ENCODE peak calls at places on chromosomes 12 and 14, in seven cellular contexts. K is WERI-Rb-1, R is breast epithelium, P is tibial nerve, Y is heart left ventricle, L is thoracic aorta, W is cardiac muscle cell. F is an unnamed sample.

GRCh38 chr12:56935752-56936151 is 1.5 kb upstream of the SDR9C7 start:
- DNase-seq in R (no peak), L (no peak), W (no peak), Y (no peak), P (no peak), K (no peak), F (no peak)

GRCh38 chr12:54229624-54230212 is 40.9 kb upstream of the SMUG1 start:
- DNase-seq in W (peak; percentile 94), P (no peak), Y (peak; percentile 30), K (no peak), R (no peak), L (no peak), F (no peak)

GRCh38 chr12:75349946-75350345 is 15.5 kb downstream of the GLIPR1L1 start:
- DNase-seq in W (no peak), Y (no peak), P (no peak), L (no peak), K (no peak), R (no peak), F (no peak)

GRCh38 chr14:67493092-67493717 is 4.7 kb upstream of the TMEM229B start:
- DNase-seq in L (no peak), K (no peak), R (no peak), P (no peak), Y (no peak), W (no peak), F (no peak)

GRCh38 chr12:130508847-130509246 is 171.2 kb downstream of the PIWIL1 start:
- DNase-seq in P (no peak), Y (no peak), W (no peak), R (no peak), K (peak; percentile 81), L (no peak), F (no peak)

GRCh38 chr12:56188786-56189335 is 422 bp downstream of the SMARCC2 start:
- DNase-seq in L (no peak), K (peak; percentile 55), Y (peak; percentile 54), P (peak; percentile 22), R (no peak), W (no peak), F (peak; percentile 68)

GRCh38 chr12:67911293-67911637 is 78.0 kb upstream of the IFNG-AS1 start:
- DNase-seq in W (peak; percentile 48), R (no peak), Y (peak; percentile 65), K (no peak), P (no peak), L (no peak), F (no peak)

GRCh38 chr14:54728700-54729527 is 162.0 kb downstream of the SAMD4A start:
- DNase-seq in P (no peak), K (no peak), Y (no peak), W (peak; percentile 59), R (no peak), L (no peak), F (no peak)

GRCh38 chr14:85248881-85249635 is 280.9 kb upstream of the FLRT2 start:
- DNase-seq in K (no peak), W (peak; percentile 39), Y (no peak), P (no peak), L (no peak), R (no peak), F (no peak)

GRCh38 chr12:95673576-95673975 is 117.0 kb downstream of the NTN4 start:
- DNase-seq in Y (no peak), K (no peak), R (no peak), P (no peak), L (no peak), W (no peak), F (no peak)

GRCh38 chr12:13071305-13072280 is 27.4 kb downstream of the FAM234B start:
- DNase-seq in P (no peak), W (no peak), R (no peak), K (peak; percentile 47), Y (no peak), L (no peak), F (no peak)

GRCh38 chr14:83940253-83940652 is 1589.7 kb upstream of the FLRT2 start:
- DNase-seq in W (peak; percentile 10), R (no peak), L (no peak), Y (no peak), P (no peak), K (no peak), F (no peak)

GRCh38 chr12:12896261-12896660 is 4.9 kb downstream of the GPRC5A start:
- DNase-seq in L (no peak), W (peak; percentile 54), Y (no peak), K (no peak), R (no peak), P (no peak), F (no peak)

GRCh38 chr12:95820096-95820703 is 29.6 kb upstream of the NTN4 start:
- DNase-seq in P (no peak), R (no peak), W (peak; percentile 69), Y (no peak), L (no peak), K (peak; percentile 57), F (peak; percentile 65)

GRCh38 chr12:74424778-74425177 is 112.9 kb upstream of the ATXN7L3B start:
- DNase-seq in W (no peak), K (no peak), Y (no peak), P (no peak), R (no peak), L (no peak), F (no peak)

GRCh38 chr12:109461049-109461845 is 15.9 kb downstream of the KCTD10 start:
- DNase-seq in R (no peak), L (no peak), Y (no peak), P (no peak), W (peak; percentile 58), K (no peak), F (no peak)

GRCh38 chr12:132338781-132339180 is 9.4 kb upstream of the GALNT9 start:
- DNase-seq in Y (no peak), P (no peak), W (no peak), K (no peak), L (no peak), R (no peak), F (no peak)

GRCh38 chr12:132337557-132337956 is 8.2 kb upstream of the GALNT9 start:
- DNase-seq in P (no peak), Y (no peak), W (no peak), L (no peak), K (no peak), R (no peak), F (no peak)

GRCh38 chr12:132336451-132337413 is 7.3 kb upstream of the GALNT9 start:
- DNase-seq in W (no peak), P (no peak), Y (no peak), K (no peak), R (no peak), L (no peak), F (no peak)

GRCh38 chr12:132339856-132340255 is 10.5 kb upstream of the GALNT9 start:
- DNase-seq in R (no peak), K (no peak), L (no peak), Y (no peak), P (no peak), W (no peak), F (no peak)

DNA sequence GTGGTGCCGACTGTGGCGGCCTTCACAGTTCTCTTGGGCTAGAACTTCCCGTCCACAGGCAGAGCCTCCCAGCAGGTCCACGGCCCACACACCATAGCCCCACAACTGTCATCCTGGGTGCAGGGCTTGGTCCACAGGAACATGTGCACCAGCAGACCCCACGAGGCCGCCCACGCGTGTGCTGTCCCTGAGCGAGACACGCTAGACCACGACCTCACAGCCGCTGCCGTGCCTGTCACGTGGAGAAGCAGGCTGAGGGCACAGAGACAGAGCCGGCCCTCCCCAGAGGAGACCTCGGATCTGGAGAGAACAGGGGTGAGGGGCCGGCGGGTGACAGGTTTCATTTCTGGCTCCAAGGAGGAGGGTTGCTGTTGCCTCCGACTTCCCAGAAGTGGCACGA is 8.9 kb upstream of the GALNT9 start:
- DNase-seq in Y (no peak), L (no peak), W (no peak), R (no peak), K (no peak), P (no peak), F (no peak)
- H3K9me3 ChIP-seq in Y (no peaks in the 10 kb centered on the region), L (no peaks in the 10 kb centered on the region), W (no peaks in the 10 kb centered on the region), R (peaks cover 10% of the 10 kb centered on the region), K (no peaks in the 10 kb centered on the region), P (no peaks in the 10 kb centered on the region), F (no peaks in the 10 kb centered on the region)

GRCh38 chr12:93669452-93669851 is 7.7 kb upstream of the CRADD start:
- DNase-seq in R (no peak), K (no peak), P (no peak), W (no peak), Y (no peak), L (no peak), F (no peak)

GRCh38 chr12:93671044-93671443 is 6.1 kb upstream of the CRADD start:
- DNase-seq in W (no peak), Y (no peak), P (no peak), K (no peak), L (no peak), R (no peak), F (no peak)

GRCh38 chr12:93670104-93670503 is 7.1 kb upstream of the CRADD start:
- DNase-seq in Y (no peak), K (no peak), W (no peak), L (no peak), R (no peak), P (no peak), F (no peak)

GRCh38 chr12:93667672-93668071 is 9.5 kb upstream of the CRADD start:
- DNase-seq in L (no peak), W (no peak), K (no peak), P (no peak), R (no peak), Y (no peak), F (no peak)

DNA sequence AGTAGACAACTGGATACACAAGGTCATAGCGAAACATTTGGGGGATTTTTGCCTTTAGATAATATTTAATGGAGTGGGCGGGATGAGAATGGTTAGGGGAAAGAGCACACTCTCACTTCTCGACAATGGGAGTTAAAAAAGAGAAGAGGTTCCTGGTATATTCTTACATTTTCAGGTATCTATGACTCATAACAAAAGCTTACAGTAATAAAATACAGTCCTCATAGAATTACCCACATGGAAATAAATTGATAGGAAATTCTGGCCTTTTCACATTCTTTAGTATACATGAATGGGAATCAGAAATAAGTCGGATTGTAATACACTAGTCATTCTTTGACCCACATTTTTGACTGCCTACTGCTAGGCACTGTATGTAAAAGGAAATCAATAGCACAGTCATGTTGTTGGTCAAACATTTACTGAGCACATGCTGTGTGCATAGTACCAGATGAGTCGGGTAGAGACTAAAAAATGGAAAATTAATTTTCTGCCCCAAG is 8.2 kb upstream of the CRADD start:
- DNase-seq in K (no peak), P (no peak), L (no peak), W (no peak), Y (no peak), R (no peak), F (no peak)
- H3K9me3 ChIP-seq in K (no peaks in the 10 kb centered on the region), P (no peaks in the 10 kb centered on the region), L (no peaks in the 10 kb centered on the region), W (no peaks in the 10 kb centered on the region), Y (no peaks in the 10 kb centered on the region), R (no peaks in the 10 kb centered on the region), F (no peaks in the 10 kb centered on the region)

GRCh38 chr14:96114002-96114401 is 74.8 kb downstream of the C14orf132 start:
- DNase-seq in W (no peak), Y (no peak), R (no peak), L (no peak), P (no peak), K (no peak), F (no peak)
- H3K9me3 ChIP-seq in W (peaks cover 3% of the 10 kb centered on the region), Y (no peaks in the 10 kb centered on the region), R (peaks cover 4% of the 10 kb centered on the region), L (no peaks in the 10 kb centered on the region), P (no peaks in the 10 kb centered on the region), K (peaks cover 16% of the 10 kb centered on the region), F (no peaks in the 10 kb centered on the region)

DNA sequence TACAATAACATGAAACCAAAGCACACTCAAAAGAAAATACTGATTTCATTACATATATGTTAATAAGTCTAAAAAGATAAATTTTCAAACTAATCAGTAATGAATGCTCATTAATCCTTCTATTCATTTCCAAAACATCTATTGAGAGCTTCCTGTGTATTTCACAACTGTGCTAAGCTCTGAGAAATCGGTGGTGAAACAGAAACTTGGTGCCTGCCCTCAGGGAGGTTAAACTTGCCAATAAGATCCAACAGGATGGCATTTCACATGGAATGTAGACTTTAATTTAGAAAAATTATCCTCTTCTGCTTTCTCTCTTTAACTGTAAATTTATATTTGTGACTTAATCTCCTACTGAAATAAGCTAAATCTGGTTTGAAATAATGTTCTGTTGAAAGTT is 70.9 kb upstream of the SLC38A4 start:
- DNase-seq in K (no peak), P (no peak), L (no peak), R (no peak), Y (no peak), W (no peak), F (no peak)
- H3K9me3 ChIP-seq in K (no peaks in the 10 kb centered on the region), P (no peaks in the 10 kb centered on the region), L (no peaks in the 10 kb centered on the region), R (no peaks in the 10 kb centered on the region), Y (no peaks in the 10 kb centered on the region), W (no peaks in the 10 kb centered on the region), F (no peaks in the 10 kb centered on the region)